ENCODE peak calls at places on chromosomes 7 and 10, in four cellular contexts. E, A, L and H are unnamed samples.

GRCh38 chr7:39073432-39073831 is 95.7 kb downstream of the POU6F2 start:
- DNase-seq in L (no peak), A (no peak), E (no peak), H (peak)

GRCh38 chr10:43616697-43617370 is 10.6 kb downstream of the ZNF485 start:
- DNase-seq in L (no peak), E (no peak), A (no peak), H (no peak)

GRCh38 chr10:123607386-123607785 is 58.8 kb upstream of the GPR26 start:
- DNase-seq in A (no peak), E (no peak), L (peak), H (no peak)

GRCh38 chr7:2037301-2037804 is 195.4 kb downstream of the MAD1L1 start:
- DNase-seq in L (no peak), E (no peak), A (no peak), H (no peak)

GRCh38 chr7:64101943-64102655 is 56.9 kb downstream of the ZNF727 start:
- DNase-seq in L (no peak), E (no peak), A (no peak), H (no peak)

GRCh38 chr7:26958834-26959233 is 94.4 kb upstream of the SKAP2 start:
- DNase-seq in L (no peak), A (no peak), E (peak), H (peak)

GRCh38 chr7:105512415-105512814 is 9.7 kb downstream of the PUS7 start:
- DNase-seq in L (no peak), E (no peak), A (no peak), H (no peak)

GRCh38 chr7:44046321-44047061 is 2.0 kb downstream of the DBNL start:
- DNase-seq in L (no peak), E (no peak), A (peak), H (no peak)

GRCh38 chr10:13891542-13892431 is 305.0 kb downstream of the PRPF18 start:
- DNase-seq in A (peak), E (no peak), L (no peak), H (peak)

DNA sequence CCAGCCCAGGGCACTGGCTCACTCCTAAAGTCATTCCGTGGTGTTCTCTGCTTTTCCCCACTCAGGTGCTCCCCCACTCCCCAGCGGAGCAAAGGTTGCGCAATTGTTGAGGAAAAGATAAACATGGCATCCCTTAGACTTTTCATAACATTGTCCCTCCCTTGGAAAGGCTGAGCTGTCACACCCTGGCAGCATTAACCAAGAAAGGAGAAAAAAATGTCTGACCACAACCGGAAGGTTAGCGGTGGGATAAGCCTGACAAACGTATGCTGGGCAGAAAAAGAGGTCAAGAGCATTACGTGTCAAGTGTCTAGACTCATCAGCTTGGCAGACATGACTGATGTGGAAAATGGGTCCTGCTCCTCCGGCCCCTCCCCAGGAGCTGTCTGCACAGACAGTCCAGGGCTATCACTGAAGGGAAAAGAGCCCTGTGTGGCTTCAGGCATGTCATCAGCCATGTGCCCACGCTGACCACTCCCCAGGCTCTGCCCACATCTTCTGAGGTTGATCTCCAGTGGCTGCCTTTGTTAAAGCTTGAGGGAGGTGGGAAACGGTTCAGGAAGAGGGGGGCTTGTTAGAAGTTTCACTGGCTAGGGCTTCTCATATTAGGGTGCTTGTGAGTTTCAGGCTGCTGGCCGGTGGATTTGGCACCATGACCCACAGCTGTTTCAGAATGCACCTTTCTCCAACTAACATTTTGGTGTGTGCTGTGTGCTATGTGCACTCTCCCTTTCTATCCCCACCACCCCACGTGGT is 30.1 kb downstream of the BTBD16 start:
- DNase-seq in E (no peak), A (no peak), L (no peak), H (peak)
- H3K9ac ChIP-seq in E (no peak), A (no peak), L (no peak), H (no peak)

GRCh38 chr7:76056241-76056640 is 8.3 kb downstream of the MDH2 start:
- DNase-seq in A (no peak), L (no peak), E (no peak), H (no peak)
- TF ChIP-seq JUN in A (no peak), L (no peak), E (no peak), H (no peak)

GRCh38 chr10:125194814-125195213 is 34.5 kb upstream of the CTBP2 start:
- DNase-seq in A (no peak), E (no peak), L (no peak), H (no peak)
- H3K9ac ChIP-seq in A (no peak), E (no peak), L (no peak), H (no peak)

GRCh38 chr7:23898619-23899018 is 188.6 kb downstream of the STK31 start:
- DNase-seq in E (no peak), A (no peak), L (no peak), H (no peak)

GRCh38 chr7:23893172-23893941 is 183.3 kb downstream of the STK31 start:
- DNase-seq in E (no peak), A (no peak), L (no peak), H (no peak)

GRCh38 chr7:23895666-23896096 is 185.7 kb downstream of the STK31 start:
- DNase-seq in E (no peak), L (no peak), A (no peak), H (no peak)

GRCh38 chr7:23894891-23895569 is 185.0 kb downstream of the STK31 start:
- DNase-seq in A (no peak), E (no peak), L (no peak), H (no peak)

DNA sequence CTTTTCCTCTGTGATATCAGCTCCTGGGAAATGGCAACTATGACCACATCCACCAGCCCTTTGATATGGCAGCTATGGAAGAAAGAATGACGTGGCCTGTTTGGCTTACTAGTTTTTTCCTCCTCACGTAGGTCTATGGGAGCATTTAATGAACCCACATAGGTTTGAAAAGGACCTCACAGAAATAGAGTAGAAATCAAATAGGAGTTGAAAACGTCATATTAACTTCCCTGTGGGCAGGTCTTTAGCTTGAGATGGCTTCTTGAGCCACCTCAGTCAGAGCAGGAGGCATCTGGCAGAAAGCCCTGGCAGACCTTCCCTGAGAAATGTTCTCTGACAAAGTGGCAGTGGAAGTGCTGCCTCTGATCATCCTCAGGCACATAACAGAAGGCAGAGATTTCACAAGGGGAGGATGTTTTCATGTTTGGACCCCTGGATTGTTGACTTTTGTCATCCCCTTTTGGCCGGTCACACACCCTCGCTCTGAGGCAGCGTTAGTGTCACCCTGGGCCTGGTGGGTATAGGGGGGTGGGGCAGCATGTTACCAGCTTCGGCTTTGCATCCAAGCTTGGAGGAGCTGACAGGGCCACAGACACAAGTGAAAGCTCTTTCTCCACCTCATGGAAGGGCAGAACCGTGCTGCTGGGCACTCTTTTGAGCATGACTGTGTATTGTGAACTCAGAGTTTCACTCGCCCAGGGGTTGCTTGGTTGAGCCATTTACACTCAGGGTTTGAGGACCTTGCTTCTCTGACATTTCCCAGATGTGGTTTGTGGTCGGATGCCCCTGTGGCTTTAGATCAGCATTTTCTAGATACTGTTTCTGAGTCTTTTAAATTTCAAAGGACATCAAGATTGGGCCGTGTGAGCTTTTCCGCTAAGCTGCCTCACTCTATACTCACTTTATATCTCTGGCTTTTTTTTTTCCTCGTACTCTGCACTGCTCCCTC is 184.2 kb downstream of the STK31 start:
- DNase-seq in E (no peak), L (no peak), A (no peak), H (no peak)
- TF ChIP-seq JUN in E (no peak), L (no peak), A (no peak), H (no peak)

DNA sequence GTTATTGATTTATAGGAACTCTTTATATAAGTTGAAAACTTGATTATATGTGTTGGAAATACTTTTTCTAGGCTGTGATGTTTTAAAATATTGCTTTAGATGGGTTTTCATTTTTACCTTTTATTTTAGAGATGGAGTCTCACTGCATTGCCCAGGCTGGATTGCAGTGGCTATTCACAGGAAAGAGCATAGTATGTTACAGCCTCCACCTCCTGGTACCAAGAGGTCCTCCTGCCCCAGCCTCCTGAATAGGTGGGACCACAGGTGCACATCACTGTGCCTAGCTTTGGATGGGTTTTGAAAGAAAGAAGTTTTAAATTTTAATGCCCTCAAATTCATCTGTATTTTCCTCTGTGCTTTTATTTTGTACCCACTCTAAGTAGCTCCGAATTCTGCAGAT is 105.4 kb downstream of the TCF7L2 start:
- DNase-seq in A (no peak), L (no peak), E (no peak), H (no peak)
- H3K9ac ChIP-seq in A (no peak), L (no peak), E (no peak), H (no peak)

DNA sequence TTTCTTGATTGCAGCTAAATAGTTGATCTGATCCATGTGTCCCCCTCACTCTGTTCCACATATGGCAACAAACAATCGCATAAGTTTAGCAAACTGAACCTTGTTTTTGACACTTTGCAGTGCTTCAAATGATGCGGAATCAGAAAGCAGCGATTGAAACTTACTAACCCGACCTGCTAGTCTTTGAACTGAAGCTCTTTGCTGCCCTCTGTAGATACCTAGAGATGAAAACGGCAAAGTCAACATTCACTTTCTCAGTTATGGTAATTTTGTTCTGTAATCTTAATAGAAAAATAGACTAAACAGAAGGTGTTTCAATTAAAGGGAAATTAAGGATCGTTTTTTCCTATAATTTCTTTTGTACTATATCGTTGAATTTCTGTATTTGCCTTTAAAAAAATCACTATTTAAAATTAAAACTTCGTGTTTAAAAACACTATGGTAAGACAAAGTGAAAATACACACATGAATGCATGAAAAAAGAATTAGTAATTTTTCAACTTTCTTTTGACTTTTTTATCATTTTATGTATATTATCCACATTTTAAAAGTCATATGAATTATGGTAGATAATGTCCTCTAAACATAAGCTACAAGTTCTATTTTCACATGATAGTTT is 276.5 kb downstream of the MAGI2 start:
- DNase-seq in A (no peak), L (no peak), E (peak), H (peak)
- TF ChIP-seq JUN in A (no peak), L (no peak), E (no peak), H (no peak)

DNA sequence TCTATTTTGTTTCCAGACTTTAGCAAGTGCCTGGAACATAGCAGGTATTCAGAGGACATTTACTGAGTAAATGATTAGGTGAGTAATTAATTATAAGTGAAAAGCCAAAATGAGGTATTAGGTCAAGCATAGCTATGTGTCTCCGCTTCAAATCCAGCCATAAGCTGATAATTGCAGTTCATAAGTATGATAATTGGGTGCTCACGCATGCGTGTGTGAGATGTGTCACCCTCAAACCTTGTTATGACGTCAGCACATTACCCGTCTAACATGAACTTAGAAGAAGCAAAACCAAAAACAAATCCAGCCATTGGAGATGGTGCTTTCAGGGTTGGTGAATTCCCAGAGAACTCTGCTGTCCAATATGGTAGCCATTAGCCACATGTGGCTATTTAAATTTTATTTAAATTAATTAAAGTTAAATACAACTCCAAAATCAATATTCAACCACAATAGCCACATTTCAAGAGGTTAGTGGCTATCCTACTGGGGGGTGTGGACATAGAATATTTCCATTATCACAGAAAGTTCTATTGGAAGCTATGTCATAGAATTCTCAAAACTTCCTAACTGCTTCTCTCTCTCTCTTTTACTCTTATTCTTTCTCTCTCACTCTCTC is at the start of gene CPA5:
- DNase-seq in A (no peak), E (no peak), L (no peak), H (no peak)
- H3K9ac ChIP-seq in A (no peak), E (no peak), L (no peak), H (no peak)

GRCh38 chr10:12480440-12480839 is 131.1 kb downstream of the CAMK1D start:
- DNase-seq in E (no peak), L (no peak), A (no peak), H (no peak)

GRCh38 chr10:12483996-12484944 is 134.9 kb downstream of the CAMK1D start:
- DNase-seq in E (no peak), A (no peak), L (no peak), H (no peak)

GRCh38 chr10:12484945-12485805 is 135.8 kb downstream of the CAMK1D start:
- DNase-seq in A (no peak), L (peak), E (peak), H (no peak)

GRCh38 chr10:12481956-12482355 is 132.6 kb downstream of the CAMK1D start:
- DNase-seq in A (no peak), E (no peak), L (no peak), H (no peak)

GRCh38 chr10:12482586-12482985 is 133.2 kb downstream of the CAMK1D start:
- DNase-seq in A (no peak), E (no peak), L (peak), H (no peak)
- TF ChIP-seq JUN in A (no peak), E (no peak), L (no peak), H (no peak)